ENCODE peak calls at places on chromosomes 2 and 18, in ten cellular contexts. One of them, this sample, is unnamed.
A peak's percentile ranks its signal among the peaks of the same experiment; 100 is the strongest.

GRCh38 chr2:54419386-54419785 is 36.7 kb upstream of the SPTBN1 start:
- DNase-seq in Right ventricle myocardium superior: no peak
- DNase-seq in DMS53: no peak
- DNase-seq in fibroblast of the conjunctiva: no peak
- DNase-seq in stimulated activated naive B cell treated with anti-CD40 and anti-IgM and Interleukin-4, amounts not matched to agents 10 μg/mL and 1 μg/mL and 100 μg/mL, for 72 hours: no peak
- DNase-seq in PC-9: no peak
- DNase-seq in stimulated activated CD4-positive, alpha-beta T cell treated with anti-CD3 and anti-CD28 coated beads, Interleukin-1b, Interleukin-23, amount 100 ng/mL, for 24 hours: no peak
- DNase-seq in activated naive CD4-positive, alpha-beta T cell: no peak
- DNase-seq in progenitor cell of endocrine pancreas: no peak
- DNase-seq in NCI-H2081: no peak
- DNase-seq in this sample: no peak

GRCh38 chr18:46097378-46097852 is 681 bp downstream of the ATP5F1A start:
- DNase-seq in Right ventricle myocardium superior: no peak
- DNase-seq in DMS53: peak; percentile 68
- DNase-seq in fibroblast of the conjunctiva: no peak
- DNase-seq in stimulated activated naive B cell treated with anti-CD40 and anti-IgM and Interleukin-4, amounts not matched to agents 10 μg/mL and 1 μg/mL and 100 μg/mL, for 72 hours: no peak
- DNase-seq in PC-9: no peak
- DNase-seq in stimulated activated CD4-positive, alpha-beta T cell treated with anti-CD3 and anti-CD28 coated beads, Interleukin-1b, Interleukin-23, amount 100 ng/mL, for 24 hours: no peak
- DNase-seq in activated naive CD4-positive, alpha-beta T cell: no peak
- DNase-seq in progenitor cell of endocrine pancreas: no peak
- DNase-seq in NCI-H2081: no peak
- DNase-seq in this sample: no peak

GRCh38 chr2:130766711-130767407 is 11.5 kb downstream of the AMER3 start:
- DNase-seq in Right ventricle myocardium superior: no peak
- DNase-seq in DMS53: no peak
- DNase-seq in fibroblast of the conjunctiva: no peak
- DNase-seq in stimulated activated naive B cell treated with anti-CD40 and anti-IgM and Interleukin-4, amounts not matched to agents 10 μg/mL and 1 μg/mL and 100 μg/mL, for 72 hours: no peak
- DNase-seq in PC-9: no peak
- DNase-seq in stimulated activated CD4-positive, alpha-beta T cell treated with anti-CD3 and anti-CD28 coated beads, Interleukin-1b, Interleukin-23, amount 100 ng/mL, for 24 hours: no peak
- DNase-seq in activated naive CD4-positive, alpha-beta T cell: no peak
- DNase-seq in progenitor cell of endocrine pancreas: no peak
- DNase-seq in NCI-H2081: no peak
- DNase-seq in this sample: no peak

GRCh38 chr2:149410701-149411484 is 80.5 kb downstream of the LYPD6 start:
- DNase-seq in Right ventricle myocardium superior: no peak
- DNase-seq in DMS53: no peak
- DNase-seq in fibroblast of the conjunctiva: peak; percentile 30
- DNase-seq in stimulated activated naive B cell treated with anti-CD40 and anti-IgM and Interleukin-4, amounts not matched to agents 10 μg/mL and 1 μg/mL and 100 μg/mL, for 72 hours: no peak
- DNase-seq in PC-9: peak; percentile 65
- DNase-seq in stimulated activated CD4-positive, alpha-beta T cell treated with anti-CD3 and anti-CD28 coated beads, Interleukin-1b, Interleukin-23, amount 100 ng/mL, for 24 hours: no peak
- DNase-seq in activated naive CD4-positive, alpha-beta T cell: no peak
- DNase-seq in progenitor cell of endocrine pancreas: no peak
- DNase-seq in NCI-H2081: no peak
- DNase-seq in this sample: no peak

GRCh38 chr2:97868986-97869721 is 126.6 kb downstream of the TMEM131 start:
- DNase-seq in Right ventricle myocardium superior: peak; percentile 57
- DNase-seq in DMS53: peak; percentile 97
- DNase-seq in fibroblast of the conjunctiva: peak; percentile 73
- DNase-seq in stimulated activated naive B cell treated with anti-CD40 and anti-IgM and Interleukin-4, amounts not matched to agents 10 μg/mL and 1 μg/mL and 100 μg/mL, for 72 hours: no peak
- DNase-seq in PC-9: peak; percentile 97
- DNase-seq in stimulated activated CD4-positive, alpha-beta T cell treated with anti-CD3 and anti-CD28 coated beads, Interleukin-1b, Interleukin-23, amount 100 ng/mL, for 24 hours: no peak
- DNase-seq in activated naive CD4-positive, alpha-beta T cell: no peak
- DNase-seq in progenitor cell of endocrine pancreas: no peak
- DNase-seq in NCI-H2081: no peak
- DNase-seq in this sample: no peak

GRCh38 chr2:202932425-202933138 is 20.5 kb downstream of the CARF start:
- DNase-seq in Right ventricle myocardium superior: no peak
- DNase-seq in DMS53: no peak
- DNase-seq in fibroblast of the conjunctiva: peak; percentile 54
- DNase-seq in stimulated activated naive B cell treated with anti-CD40 and anti-IgM and Interleukin-4, amounts not matched to agents 10 μg/mL and 1 μg/mL and 100 μg/mL, for 72 hours: no peak
- DNase-seq in PC-9: no peak
- DNase-seq in stimulated activated CD4-positive, alpha-beta T cell treated with anti-CD3 and anti-CD28 coated beads, Interleukin-1b, Interleukin-23, amount 100 ng/mL, for 24 hours: no peak
- DNase-seq in activated naive CD4-positive, alpha-beta T cell: no peak
- DNase-seq in progenitor cell of endocrine pancreas: no peak
- DNase-seq in NCI-H2081: no peak
- DNase-seq in this sample: no peak

GRCh38 chr18:13909541-13909940 is 5.8 kb downstream of the MC2R start:
- DNase-seq in Right ventricle myocardium superior: no peak
- DNase-seq in DMS53: no peak
- DNase-seq in fibroblast of the conjunctiva: no peak
- DNase-seq in stimulated activated naive B cell treated with anti-CD40 and anti-IgM and Interleukin-4, amounts not matched to agents 10 μg/mL and 1 μg/mL and 100 μg/mL, for 72 hours: no peak
- DNase-seq in PC-9: no peak
- DNase-seq in stimulated activated CD4-positive, alpha-beta T cell treated with anti-CD3 and anti-CD28 coated beads, Interleukin-1b, Interleukin-23, amount 100 ng/mL, for 24 hours: no peak
- DNase-seq in activated naive CD4-positive, alpha-beta T cell: no peak
- DNase-seq in progenitor cell of endocrine pancreas: no peak
- DNase-seq in NCI-H2081: no peak
- DNase-seq in this sample: no peak

GRCh38 chr18:75500510-75500909 is 73.0 kb upstream of the SMIM21 start:
- DNase-seq in Right ventricle myocardium superior: no peak
- DNase-seq in DMS53: no peak
- DNase-seq in fibroblast of the conjunctiva: no peak
- DNase-seq in stimulated activated naive B cell treated with anti-CD40 and anti-IgM and Interleukin-4, amounts not matched to agents 10 μg/mL and 1 μg/mL and 100 μg/mL, for 72 hours: no peak
- DNase-seq in PC-9: no peak
- DNase-seq in stimulated activated CD4-positive, alpha-beta T cell treated with anti-CD3 and anti-CD28 coated beads, Interleukin-1b, Interleukin-23, amount 100 ng/mL, for 24 hours: no peak
- DNase-seq in activated naive CD4-positive, alpha-beta T cell: no peak
- DNase-seq in progenitor cell of endocrine pancreas: no peak
- DNase-seq in NCI-H2081: no peak
- DNase-seq in this sample: no peak

GRCh38 chr2:170651603-170652002 is 63.5 kb upstream of the SP5 start:
- DNase-seq in Right ventricle myocardium superior: no peak
- DNase-seq in DMS53: no peak
- DNase-seq in fibroblast of the conjunctiva: no peak
- DNase-seq in stimulated activated naive B cell treated with anti-CD40 and anti-IgM and Interleukin-4, amounts not matched to agents 10 μg/mL and 1 μg/mL and 100 μg/mL, for 72 hours: no peak
- DNase-seq in PC-9: no peak
- DNase-seq in stimulated activated CD4-positive, alpha-beta T cell treated with anti-CD3 and anti-CD28 coated beads, Interleukin-1b, Interleukin-23, amount 100 ng/mL, for 24 hours: no peak
- DNase-seq in activated naive CD4-positive, alpha-beta T cell: no peak
- DNase-seq in progenitor cell of endocrine pancreas: no peak
- DNase-seq in NCI-H2081: no peak
- DNase-seq in this sample: no peak

GRCh38 chr2:24885221-24886113 is 34.6 kb downstream of the ADCY3 start:
- DNase-seq in Right ventricle myocardium superior: no peak
- DNase-seq in DMS53: peak; percentile 98
- DNase-seq in fibroblast of the conjunctiva: no peak
- DNase-seq in stimulated activated naive B cell treated with anti-CD40 and anti-IgM and Interleukin-4, amounts not matched to agents 10 μg/mL and 1 μg/mL and 100 μg/mL, for 72 hours: no peak
- DNase-seq in PC-9: no peak
- DNase-seq in stimulated activated CD4-positive, alpha-beta T cell treated with anti-CD3 and anti-CD28 coated beads, Interleukin-1b, Interleukin-23, amount 100 ng/mL, for 24 hours: no peak
- DNase-seq in activated naive CD4-positive, alpha-beta T cell: no peak
- DNase-seq in progenitor cell of endocrine pancreas: no peak
- DNase-seq in NCI-H2081: no peak
- DNase-seq in this sample: no peak

GRCh38 chr2:1721706-1722483 is 22.4 kb downstream of the PXDN start:
- DNase-seq in Right ventricle myocardium superior: no peak
- DNase-seq in DMS53: no peak
- DNase-seq in fibroblast of the conjunctiva: no peak
- DNase-seq in stimulated activated naive B cell treated with anti-CD40 and anti-IgM and Interleukin-4, amounts not matched to agents 10 μg/mL and 1 μg/mL and 100 μg/mL, for 72 hours: no peak
- DNase-seq in PC-9: peak; percentile 92
- DNase-seq in stimulated activated CD4-positive, alpha-beta T cell treated with anti-CD3 and anti-CD28 coated beads, Interleukin-1b, Interleukin-23, amount 100 ng/mL, for 24 hours: no peak
- DNase-seq in activated naive CD4-positive, alpha-beta T cell: no peak
- DNase-seq in progenitor cell of endocrine pancreas: no peak
- DNase-seq in NCI-H2081: no peak
- DNase-seq in this sample: no peak

GRCh38 chr2:179574061-179574519 is 287.3 kb downstream of the ZNF385B start:
- DNase-seq in Right ventricle myocardium superior: no peak
- DNase-seq in DMS53: no peak
- DNase-seq in fibroblast of the conjunctiva: no peak
- DNase-seq in stimulated activated naive B cell treated with anti-CD40 and anti-IgM and Interleukin-4, amounts not matched to agents 10 μg/mL and 1 μg/mL and 100 μg/mL, for 72 hours: no peak
- DNase-seq in PC-9: no peak
- DNase-seq in stimulated activated CD4-positive, alpha-beta T cell treated with anti-CD3 and anti-CD28 coated beads, Interleukin-1b, Interleukin-23, amount 100 ng/mL, for 24 hours: no peak
- DNase-seq in activated naive CD4-positive, alpha-beta T cell: no peak
- DNase-seq in progenitor cell of endocrine pancreas: no peak
- DNase-seq in NCI-H2081: no peak
- DNase-seq in this sample: no peak

GRCh38 chr2:215003001-215003400 is 135.4 kb downstream of the ABCA12 start:
- DNase-seq in Right ventricle myocardium superior: no peak
- DNase-seq in DMS53: peak; percentile 3
- DNase-seq in fibroblast of the conjunctiva: peak; percentile 18
- DNase-seq in stimulated activated naive B cell treated with anti-CD40 and anti-IgM and Interleukin-4, amounts not matched to agents 10 μg/mL and 1 μg/mL and 100 μg/mL, for 72 hours: no peak
- DNase-seq in PC-9: no peak
- DNase-seq in stimulated activated CD4-positive, alpha-beta T cell treated with anti-CD3 and anti-CD28 coated beads, Interleukin-1b, Interleukin-23, amount 100 ng/mL, for 24 hours: no peak
- DNase-seq in activated naive CD4-positive, alpha-beta T cell: no peak
- DNase-seq in progenitor cell of endocrine pancreas: no peak
- DNase-seq in NCI-H2081: no peak
- DNase-seq in this sample: no peak

GRCh38 chr2:198930170-198930569 is 527.6 kb downstream of the SATB2 start:
- DNase-seq in Right ventricle myocardium superior: no peak
- DNase-seq in DMS53: peak; percentile 23
- DNase-seq in fibroblast of the conjunctiva: no peak
- DNase-seq in stimulated activated naive B cell treated with anti-CD40 and anti-IgM and Interleukin-4, amounts not matched to agents 10 μg/mL and 1 μg/mL and 100 μg/mL, for 72 hours: no peak
- DNase-seq in PC-9: no peak
- DNase-seq in stimulated activated CD4-positive, alpha-beta T cell treated with anti-CD3 and anti-CD28 coated beads, Interleukin-1b, Interleukin-23, amount 100 ng/mL, for 24 hours: no peak
- DNase-seq in activated naive CD4-positive, alpha-beta T cell: no peak
- DNase-seq in progenitor cell of endocrine pancreas: no peak
- DNase-seq in NCI-H2081: no peak
- DNase-seq in this sample: no peak

GRCh38 chr2:6074303-6074702 is 382.1 kb downstream of the SOX11 start:
- DNase-seq in Right ventricle myocardium superior: no peak
- DNase-seq in DMS53: no peak
- DNase-seq in fibroblast of the conjunctiva: no peak
- DNase-seq in stimulated activated naive B cell treated with anti-CD40 and anti-IgM and Interleukin-4, amounts not matched to agents 10 μg/mL and 1 μg/mL and 100 μg/mL, for 72 hours: no peak
- DNase-seq in PC-9: no peak
- DNase-seq in stimulated activated CD4-positive, alpha-beta T cell treated with anti-CD3 and anti-CD28 coated beads, Interleukin-1b, Interleukin-23, amount 100 ng/mL, for 24 hours: no peak
- DNase-seq in activated naive CD4-positive, alpha-beta T cell: no peak
- DNase-seq in progenitor cell of endocrine pancreas: no peak
- DNase-seq in NCI-H2081: no peak
- DNase-seq in this sample: no peak

GRCh38 chr2:154698238-154698788 is at the start of gene KCNJ3:
- DNase-seq in Right ventricle myocardium superior: no peak
- DNase-seq in DMS53: peak; percentile 67
- DNase-seq in fibroblast of the conjunctiva: no peak
- DNase-seq in stimulated activated naive B cell treated with anti-CD40 and anti-IgM and Interleukin-4, amounts not matched to agents 10 μg/mL and 1 μg/mL and 100 μg/mL, for 72 hours: no peak
- DNase-seq in PC-9: no peak
- DNase-seq in stimulated activated CD4-positive, alpha-beta T cell treated with anti-CD3 and anti-CD28 coated beads, Interleukin-1b, Interleukin-23, amount 100 ng/mL, for 24 hours: no peak
- DNase-seq in activated naive CD4-positive, alpha-beta T cell: no peak
- DNase-seq in progenitor cell of endocrine pancreas: no peak
- DNase-seq in NCI-H2081: no peak
- DNase-seq in this sample: no peak

This sample was measured in lung.